ENCODE peak calls at places on chromosomes 5 and 9, in ten cellular contexts. Y, N, Q, V, U, R, Z, M, G and O are unnamed samples.

GRCh38 chr5:158752656-158752973 is 347.1 kb downstream of the EBF1 start:
- DNase-seq in Y (peak; percentile 66), N (no peak), Q (no peak), V (no peak), U (no peak), R (no peak), Z (no peak), M (no peak), G (no peak), O (no peak)

GRCh38 chr5:75963554-75963953 is 119.6 kb upstream of the SV2C start:
- DNase-seq in Y (no peak), N (no peak), Q (no peak), V (no peak), U (no peak), R (no peak), Z (no peak), M (no peak), G (no peak), O (no peak)

GRCh38 chr5:112318346-112318745 is 100.7 kb downstream of the EPB41L4A start:
- DNase-seq in Y (no peak), N (no peak), Q (no peak), V (no peak), U (no peak), R (no peak), Z (no peak), M (no peak), G (no peak), O (no peak)

GRCh38 chr9:94904806-94905205 is 178.3 kb downstream of the AOPEP start:
- DNase-seq in Y (no peak), N (no peak), Q (no peak), V (no peak), U (no peak), R (no peak), Z (no peak), M (no peak), G (no peak), O (no peak)

GRCh38 chr5:110439280-110439679 is 287.2 kb downstream of the TMEM232 start:
- DNase-seq in Y (no peak), N (no peak), Q (no peak), V (no peak), U (no peak), R (no peak), Z (no peak), M (no peak), G (no peak), O (no peak)

GRCh38 chr5:88729476-88730182 is 153.4 kb downstream of the MEF2C start:
- DNase-seq in Y (peak; percentile 76), N (peak; percentile 65), Q (no peak), V (peak; percentile 77), U (peak; percentile 17), R (peak; percentile 43), Z (peak; percentile 85), M (peak; percentile 84), G (peak; percentile 28), O (peak; percentile 78)

GRCh38 chr9:133103987-133104505 is 17.0 kb downstream of the RALGDS start:
- DNase-seq in Y (no peak), N (no peak), Q (no peak), V (no peak), U (no peak), R (no peak), Z (no peak), M (no peak), G (no peak), O (no peak)

GRCh38 chr9:20844916-20845315 is 160.9 kb downstream of the FOCAD start:
- DNase-seq in Y (peak; percentile 30), N (no peak), Q (no peak), V (no peak), U (no peak), R (no peak), Z (peak; percentile 23), M (no peak), G (no peak), O (peak; percentile 47)

GRCh38 chr9:135212961-135213360 is 125.5 kb downstream of the OLFM1 start:
- DNase-seq in Y (no peak), N (no peak), Q (no peak), V (no peak), U (no peak), R (no peak), Z (no peak), M (no peak), G (no peak), O (no peak)

GRCh38 chr9:70557665-70558419 is 143.4 kb upstream of the KLF9 start:
- DNase-seq in Y (no peak), N (no peak), Q (no peak), V (no peak), U (no peak), R (no peak), Z (no peak), M (no peak), G (no peak), O (no peak)

GRCh38 chr5:126490167-126490937 is 67.1 kb downstream of the GRAMD2B start:
- DNase-seq in Y (peak; percentile 90), N (no peak), Q (no peak), V (no peak), U (no peak), R (peak; percentile 73), Z (no peak), M (peak; percentile 79), G (no peak), O (peak; percentile 36)

GRCh38 chr9:116450378-116451139 is 236.5 kb upstream of the TRIM32 start:
- DNase-seq in Y (peak; percentile 55), N (no peak), Q (no peak), V (no peak), U (no peak), R (no peak), Z (peak; percentile 79), M (no peak), G (no peak), O (no peak)

GRCh38 chr9:95224371-95225015 is 93.0 kb downstream of the FANCC start:
- DNase-seq in Y (peak; percentile 36), N (no peak), Q (no peak), V (no peak), U (no peak), R (no peak), Z (peak; percentile 14), M (no peak), G (no peak), O (peak; percentile 68)